ENCODE peak calls at places on chromosome 19, in seven cellular contexts. Y, A, N, E, U, Q and F are unnamed samples.

GRCh38 chr19:47899335-47899734 is 13.2 kb upstream of the SULT2A1 start:
- DNase-seq in A (no peak), U (no peak), N (no peak), E (peak; percentile 5), Q (no peak), Y (no peak), F (no peak)

GRCh38 chr19:16888629-16889371 is at the start of gene F2RL3:
- DNase-seq in Q (peak; percentile 71), E (peak; percentile 81), N (peak; percentile 23), U (peak; percentile 65), Y (no peak), A (peak; percentile 70), F (no peak)

GRCh38 chr19:54189020-54189667 is at the start of gene MBOAT7:
- DNase-seq in Y (peak; percentile 87), Q (no peak), N (no peak), A (no peak), U (no peak), E (no peak), F (no peak)

GRCh38 chr19:43809762-43810696 is 7.8 kb upstream of the LYPD5 start:
- DNase-seq in U (no peak), Q (no peak), Y (peak; percentile 81), N (peak; percentile 77), A (no peak), E (no peak), F (peak; percentile 24)

GRCh38 chr19:32316034-32316433 is 29.4 kb upstream of the ZNF507 start:
- DNase-seq in U (no peak), E (no peak), A (no peak), Y (no peak), Q (no peak), N (no peak), F (no peak)

GRCh38 chr19:52942371-52943133 is 19.3 kb upstream of the ZNF888 start:
- DNase-seq in E (peak; percentile 97), Q (peak; percentile 99), A (peak; percentile 93), N (peak; percentile 89), Y (peak; percentile 90), U (peak; percentile 97), F (peak; percentile 95)

GRCh38 chr19:16449330-16449961 is 22.3 kb downstream of the EPS15L1 start:
- DNase-seq in A (no peak), Y (peak; percentile 71), E (no peak), Q (no peak), U (no peak), N (peak; percentile 23), F (no peak)

GRCh38 chr19:56838930-56839664 is 1.4 kb downstream of the PEG3 start:
- DNase-seq in U (peak; percentile 98), E (peak; percentile 100), N (peak; percentile 84), A (peak; percentile 95), Q (peak; percentile 70), Y (no peak), F (peak; percentile 98)

GRCh38 chr19:33486936-33487793 is 34.4 kb downstream of the PEPD start:
- DNase-seq in N (no peak), Q (no peak), E (peak; percentile 56), Y (no peak), U (peak; percentile 52), A (no peak), F (no peak)

GRCh38 chr19:46704379-46705076 is 12.4 kb downstream of the PRKD2 start:
- DNase-seq in E (peak; percentile 85), U (peak; percentile 83), Y (peak; percentile 73), Q (peak; percentile 86), A (peak; percentile 77), N (peak; percentile 50), F (peak; percentile 42)

GRCh38 chr19:4695224-4695731 is 25.1 kb upstream of the MYDGF start:
- DNase-seq in U (no peak), Y (no peak), E (no peak), N (no peak), A (no peak), Q (no peak), F (no peak)

GRCh38 chr19:35222373-35223005 is 6.0 kb downstream of the FAM187B start:
- DNase-seq in Q (no peak), N (no peak), U (no peak), E (no peak), Y (peak; percentile 54), A (no peak), F (no peak)

GRCh38 chr19:10699650-10700335 is 1.4 kb upstream of the QTRT1 start:
- DNase-seq in E (no peak), Y (peak; percentile 85), Q (no peak), N (peak; percentile 65), A (no peak), U (no peak), F (peak; percentile 52)

GRCh38 chr19:3576696-3577443 is 4.1 kb downstream of the HMG20B start:
- DNase-seq in U (peak; percentile 82), N (peak; percentile 90), Y (no peak), E (peak; percentile 91), A (peak; percentile 60), Q (peak; percentile 77), F (peak; percentile 23)

GRCh38 chr19:43380771-43381386 is 27.4 kb downstream of the CD177 start:
- DNase-seq in Q (no peak), U (no peak), N (no peak), Y (no peak), A (no peak), E (no peak), F (peak; percentile 40)

GRCh38 chr19:43432866-43433673 is 18.4 kb downstream of the TEX101 start:
- DNase-seq in U (no peak), E (peak; percentile 68), Q (peak; percentile 73), Y (peak; percentile 53), A (peak; percentile 52), N (peak; percentile 73), F (peak; percentile 33)

DNA sequence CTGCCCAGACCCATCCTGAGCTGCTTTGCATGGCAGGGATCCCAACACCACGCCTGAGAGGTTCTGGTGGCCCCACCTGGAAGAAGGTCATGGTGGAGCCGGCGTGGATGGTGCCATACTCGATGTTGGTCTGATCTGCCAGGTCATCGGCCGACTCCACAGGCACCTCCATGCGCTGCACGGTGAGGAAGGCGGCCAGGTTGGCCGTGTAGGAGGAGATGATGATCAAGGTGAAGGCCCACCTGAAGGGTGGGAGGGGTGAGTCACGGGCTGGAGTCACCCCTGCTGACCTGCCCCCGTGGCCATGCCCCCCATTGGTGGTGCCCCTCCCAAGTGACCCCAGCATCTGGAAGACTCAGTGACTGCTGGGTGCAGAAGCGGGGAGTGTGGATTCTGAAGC is 12.5 kb upstream of the ATP1A3 start:
- DNase-seq in U (no peak), A (no peak), N (no peak), E (no peak), Q (no peak), Y (no peak), F (no peak)
- H3K4me3 ChIP-seq in U (no peak overlapping the region), A (no peak overlapping the region), N (no peak overlapping the region), E (no peak overlapping the region), Q (no peak overlapping the region), Y (no peak overlapping the region), F (no peak overlapping the region)

GRCh38 chr19:45607071-45608029 is 5.3 kb upstream of the GPR4 start:
- DNase-seq in Y (peak; percentile 28), Q (peak; percentile 84), N (peak; percentile 81), E (peak; percentile 87), U (peak; percentile 83), A (peak; percentile 84), F (peak; percentile 57)
- H3K4me3 ChIP-seq in Y (no peak overlapping the region), Q (no peak overlapping the region), N (peak overlapping the region; percentile 59), E (peak overlapping the region; percentile 32), U (peak overlapping the region; percentile 8), A (peak overlapping the region; percentile 35), F (no peak overlapping the region)

DNA sequence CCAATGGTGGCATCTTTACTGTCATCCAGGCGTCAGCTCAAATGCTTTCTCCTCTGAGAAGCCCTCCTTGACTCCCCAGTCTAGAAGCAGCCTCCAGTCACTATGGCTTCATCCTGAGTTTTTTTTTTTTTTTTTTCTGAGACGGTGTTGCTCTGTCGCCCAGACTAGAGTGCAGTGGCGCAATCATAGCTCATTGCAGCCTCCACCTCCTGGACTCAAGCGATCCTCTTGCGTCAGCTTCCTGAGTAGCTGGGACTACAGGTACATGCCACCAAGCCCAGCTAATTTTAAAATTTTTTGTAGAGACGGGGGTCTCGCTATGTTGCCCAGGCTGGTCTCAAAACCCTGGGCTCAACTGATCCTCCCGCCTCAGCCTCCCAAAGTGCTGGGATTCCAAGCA is 4.2 kb downstream of the NRTN start:
- DNase-seq in Q (no peak), E (no peak), Y (no peak), U (no peak), A (no peak), N (no peak), F (no peak)
- H3K4me3 ChIP-seq in Q (no peak overlapping the region), E (no peak overlapping the region), Y (no peak overlapping the region), U (no peak overlapping the region), A (no peak overlapping the region), N (no peak overlapping the region), F (no peak overlapping the region)

GRCh38 chr19:19385131-19385899 is 20.2 kb upstream of the GATAD2A start:
- DNase-seq in U (peak; percentile 100), N (peak; percentile 100), Y (peak; percentile 100), A (peak; percentile 100), Q (peak; percentile 100), E (peak; percentile 100), F (peak; percentile 100)
- H3K4me3 ChIP-seq in U (peak overlapping the region; percentile 74), N (peak overlapping the region; percentile 99), Y (peak overlapping the region; percentile 94), A (peak overlapping the region; percentile 68), Q (peak overlapping the region; percentile 85), E (peak overlapping the region; percentile 93), F (peak overlapping the region; percentile 81)

GRCh38 chr19:38561658-38562057 is 56.1 kb downstream of the MAP4K1 start:
- DNase-seq in U (no peak), Y (no peak), E (no peak), Q (no peak), N (no peak), A (no peak), F (no peak)

GRCh38 chr19:38563475-38563874 is 54.3 kb downstream of the MAP4K1 start:
- DNase-seq in U (no peak), Y (no peak), Q (no peak), N (no peak), A (no peak), E (no peak), F (no peak)

GRCh38 chr19:38565686-38566105 is 52.1 kb downstream of the MAP4K1 start:
- DNase-seq in A (no peak), E (no peak), U (no peak), N (no peak), Y (no peak), Q (no peak), F (no peak)

GRCh38 chr19:38562096-38562495 is 55.7 kb downstream of the MAP4K1 start:
- DNase-seq in A (no peak), N (no peak), Q (no peak), Y (no peak), U (no peak), E (no peak), F (no peak)

GRCh38 chr19:38564981-38565685 is 52.6 kb downstream of the MAP4K1 start:
- DNase-seq in A (no peak), Y (no peak), U (no peak), N (peak; percentile 48), Q (no peak), E (no peak), F (no peak)
- H3K4me3 ChIP-seq in A (no peak overlapping the region), Y (no peak overlapping the region), U (peak overlapping the region; percentile 33), N (peak overlapping the region; percentile 43), Q (no peak overlapping the region), E (peak overlapping the region; percentile 34), F (peak overlapping the region; percentile 18)

GRCh38 chr19:55549500-55550320 is 4.4 kb upstream of the SBK3 start:
- DNase-seq in Y (peak; percentile 34), A (no peak), Q (peak; percentile 50), U (no peak), E (no peak), N (peak; percentile 91), F (no peak)
- H3K4me3 ChIP-seq in Y (peak overlapping the region; percentile 2), A (peak overlapping the region; percentile 33), Q (no peak overlapping the region), U (peak overlapping the region; percentile 20), E (no peak overlapping the region), N (peak overlapping the region; percentile 43), F (no peak overlapping the region)